ENCODE peak calls at places on chromosomes 13 and 19, in four cellular contexts. E is K562, M is HCT116, F is SK-N-SH. T is an unnamed sample.

GRCh38 chr19:16155128-16155527 is 11.6 kb downstream of the HSH2D start:
- DNase-seq in F (no peak), M (no peak), E (no peak), T (no peak)

GRCh38 chr13:25727250-25727649 is 324.6 kb downstream of the SHISA2 start:
- DNase-seq in M (no peak), F (no peak), E (no peak), T (no peak)

GRCh38 chr13:73717632-73718031 is 416.6 kb downstream of the KLF12 start:
- DNase-seq in F (peak), E (no peak), M (no peak), T (no peak)

GRCh38 chr13:112510002-112510780 is 77.8 kb downstream of the TUBGCP3 start:
- DNase-seq in F (peak), M (peak), E (peak), T (peak)

GRCh38 chr19:36013280-36014028 is 559 bp downstream of the ALKBH6 start:
- DNase-seq in F (no peak), M (no peak), E (peak), T (no peak)

GRCh38 chr13:41075034-41075433 is 13.7 kb downstream of the WBP4 start:
- DNase-seq in E (peak), F (peak), M (no peak), T (no peak)

GRCh38 chr19:45643927-45644771 is 5.0 kb upstream of the EML2 start:
- DNase-seq in E (no peak), M (no peak), F (peak), T (no peak)

GRCh38 chr13:48311223-48311622 is 7.7 kb downstream of the RB1 start:
- DNase-seq in F (no peak), M (no peak), E (no peak), T (no peak)

GRCh38 chr19:12864143-12864542 is 17.1 kb downstream of the DNASE2 start:
- DNase-seq in E (no peak), F (no peak), M (no peak), T (no peak)

GRCh38 chr19:35126624-35126959 is 8.3 kb downstream of the LGI4 start:
- DNase-seq in M (no peak), E (no peak), F (no peak), T (no peak)

GRCh38 chr19:49469828-49470614 is 4.0 kb upstream of the FLT3LG start:
- DNase-seq in M (no peak), E (no peak), F (no peak), T (no peak)

GRCh38 chr13:74966814-74967213 is 515.2 kb downstream of the TBC1D4 start:
- DNase-seq in M (no peak), E (no peak), F (peak), T (no peak)

GRCh38 chr19:17671906-17672305 is 16.2 kb downstream of the UNC13A start:
- DNase-seq in F (peak), E (peak), M (peak), T (peak)

GRCh38 chr19:57825501-57825900 is 4.6 kb upstream of the ZNF587B start:
- DNase-seq in M (no peak), E (no peak), F (no peak), T (no peak)

GRCh38 chr19:57829316-57829715 is 783 bp upstream of the ZNF587B start:
- DNase-seq in M (no peak), E (no peak), F (no peak), T (peak)

GRCh38 chr19:57830071-57830602 is at the start of gene ZNF587B:
- DNase-seq in F (peak), M (peak), E (peak), T (peak)
- H2AFZ ChIP-seq in F (no peak), M (no peak), E (no peak), T (no peak)

GRCh38 chr13:62997696-62998095 is 1582.0 kb upstream of the PCDH20 start:
- DNase-seq in M (no peak), F (no peak), E (no peak), T (no peak)
- TF ChIP-seq ELF1 in M (no peak), F (no peak), E (no peak), T (no peak)

GRCh38 chr13:65453982-65454381 is 1776.2 kb downstream of the PCDH9 start:
- DNase-seq in F (no peak), E (no peak), M (no peak), T (no peak)
- H2AFZ ChIP-seq in F (no peak), E (no peak), M (peak), T (no peak)

GRCh38 chr19:19403373-19403901 is 2.0 kb upstream of the GATAD2A start:
- DNase-seq in M (no peak), E (no peak), F (no peak), T (no peak)

GRCh38 chr19:19404879-19405860 is at the start of gene GATAD2A:
- DNase-seq in M (peak), E (peak), F (peak), T (peak)

GRCh38 chr19:19402656-19403372 is 2.7 kb upstream of the GATAD2A start:
- DNase-seq in M (no peak), F (no peak), E (no peak), T (no peak)

GRCh38 chr19:19399733-19400438 is 5.6 kb upstream of the GATAD2A start:
- DNase-seq in M (no peak), F (peak), E (no peak), T (no peak)
- TF ChIP-seq ELF1 in M (no peak), F (no peak), E (no peak), T (no peak)

DNA sequence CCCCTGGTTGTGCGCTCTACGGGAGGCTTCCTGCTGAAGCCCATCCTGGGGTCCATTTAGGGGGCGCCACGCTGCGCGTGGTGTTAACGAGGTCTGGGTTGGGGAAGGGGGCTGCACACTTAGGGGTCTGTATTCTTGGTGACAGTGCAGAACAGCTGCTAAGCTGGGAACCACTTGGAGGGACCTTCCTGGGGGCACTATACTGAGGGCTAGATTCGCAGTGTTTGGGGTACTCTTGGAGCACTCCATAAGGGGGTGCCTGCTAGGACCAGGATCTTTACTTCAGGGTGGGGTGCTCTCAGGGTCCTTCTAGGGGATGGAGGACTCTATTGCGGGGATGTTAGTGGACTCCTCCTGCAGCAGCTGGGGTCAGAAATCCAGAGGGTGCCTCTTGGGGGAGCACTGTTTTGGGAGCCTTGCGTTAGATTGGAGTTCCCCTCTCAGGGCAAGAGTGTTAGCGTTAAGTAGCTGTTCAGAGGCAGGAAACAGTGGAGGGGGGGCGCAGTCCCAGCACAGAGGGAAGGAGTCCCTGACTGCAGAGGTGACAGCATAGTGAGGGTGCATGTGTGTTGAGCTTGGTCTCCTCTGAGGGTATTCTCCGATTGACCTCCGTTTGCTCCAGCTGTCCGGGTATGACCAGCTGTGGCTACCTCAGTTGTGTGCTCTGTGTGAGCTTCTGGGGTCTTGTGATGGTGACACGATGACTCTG is 1.1 kb downstream of the PDE4A start:
- DNase-seq in F (no peak), M (no peak), E (peak), T (no peak)
- H2AFZ ChIP-seq in F (no peak), M (no peak), E (no peak), T (no peak)

DNA sequence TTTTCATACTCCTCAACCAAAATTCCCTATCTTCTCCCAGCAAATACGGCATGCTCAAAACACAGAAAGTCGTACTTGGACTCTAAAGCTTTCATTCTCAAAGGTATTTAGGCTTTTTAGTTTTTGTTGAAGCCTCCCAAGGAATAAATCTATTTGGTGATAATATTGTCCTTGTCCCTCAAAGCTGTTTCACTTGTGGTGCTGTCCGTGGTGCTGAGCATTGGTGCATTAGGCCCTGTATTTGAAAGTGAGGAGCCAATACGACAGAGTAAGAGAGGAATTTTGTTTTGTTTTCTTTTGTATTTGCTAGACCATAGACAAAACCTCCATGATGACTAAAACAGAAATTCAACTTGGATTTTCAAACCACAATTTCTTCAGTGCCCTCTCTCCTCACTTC is 3.2 kb upstream of the LGALS13 start:
- DNase-seq in F (no peak), M (no peak), E (peak), T (peak)
- TF ChIP-seq ELF1 in F (no peak), M (no peak), E (no peak), T (no peak)

GRCh38 chr13:106867249-106867648 is 299.3 kb upstream of the ARGLU1 start:
- DNase-seq in E (no peak), M (no peak), F (peak), T (no peak)
- H2AFZ ChIP-seq in E (no peak), M (no peak), F (no peak), T (no peak)

GRCh38 chr19:246551-246950 is 44.7 kb downstream of the PLPP2 start:
- DNase-seq in M (no peak), E (no peak), F (peak), T (no peak)
- TF ChIP-seq ELF1 in M (no peak), E (no peak), F (no peak), T (no peak)

GRCh38 chr19:3573858-3574637 is 1.3 kb downstream of the HMG20B start:
- DNase-seq in E (peak), M (peak), F (peak), T (peak)
- H2AFZ ChIP-seq in E (peak), M (no peak), F (no peak), T (no peak)

DNA sequence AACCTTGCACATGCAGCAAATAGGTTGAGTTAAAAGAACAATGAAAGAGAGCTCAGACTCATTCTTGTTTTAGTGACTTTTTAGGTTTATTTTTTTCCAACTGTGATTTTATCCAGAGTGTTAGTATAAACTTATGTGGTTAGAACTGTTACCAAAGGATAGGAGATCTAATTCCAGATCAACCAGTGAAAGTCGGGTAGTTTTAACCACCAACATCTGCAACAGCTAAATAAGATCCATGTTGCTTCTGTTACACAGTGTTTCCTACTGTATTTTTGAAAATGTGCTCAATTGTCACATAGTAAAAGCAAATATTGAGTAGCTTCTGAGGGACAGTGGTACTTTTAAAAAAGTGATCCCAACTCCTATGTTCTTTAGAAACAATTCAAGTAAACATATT is 53.9 kb upstream of the ARGLU1 start:
- DNase-seq in M (no peak), E (no peak), F (no peak), T (no peak)
- TF ChIP-seq ELF1 in M (no peak), E (no peak), F (no peak), T (no peak)

T was measured in HepG2.